ENCODE peak calls at places on chromosomes 11 and 22, in eight cellular contexts. V is HCT116, L is adrenal gland, R is PC-9, P is cardiac muscle cell, B is right cardiac atrium, Z is endodermal cell, H is lung. C is an unnamed sample. For H3K27me3, the result is how much of the 10 kb centered on the place peaks cover.

GRCh38 chr11:37306563-37306962 is 708.5 kb upstream of the RAG2 start:
- DNase-seq in V (no peak), L (no peak), H (no peak), P (no peak), R (no peak), Z (no peak), B (no peak), C (no peak)

GRCh38 chr11:16346975-16347374 is 9.4 kb downstream of the SOX6 start:
- DNase-seq in B (no peak), H (no peak), L (no peak), R (no peak), P (no peak), Z (no peak), V (no peak), C (no peak)

GRCh38 chr22:38427465-38427864 is 27.5 kb downstream of the KCNJ4 start:
- DNase-seq in Z (no peak), P (no peak), R (no peak), L (no peak), V (no peak), H (no peak), B (no peak), C (no peak)

GRCh38 chr11:65298131-65298535 is 16.5 kb upstream of the CDC42EP2 start:
- DNase-seq in R (no peak), P (peak), L (peak), Z (no peak), H (peak), B (peak), V (no peak), C (peak)

GRCh38 chr22:27100789-27101188 is 443.4 kb downstream of the MIAT start:
- DNase-seq in H (no peak), B (peak), L (no peak), V (no peak), R (peak), P (peak), Z (peak), C (no peak)

GRCh38 chr11:119584193-119585037 is 144.6 kb downstream of the NECTIN1 start:
- DNase-seq in L (peak), B (peak), R (peak), H (no peak), P (peak), V (no peak), Z (peak), C (peak)

GRCh38 chr11:20327377-20327776 is 36.1 kb upstream of the HTATIP2 start:
- DNase-seq in B (no peak), H (no peak), R (no peak), L (no peak), Z (no peak), V (no peak), P (no peak), C (no peak)

GRCh38 chr11:110711776-110712642 is at the start of gene ARHGAP20:
- DNase-seq in H (peak), V (no peak), P (peak), Z (peak), R (no peak), L (peak), B (peak), C (peak)

GRCh38 chr11:56916609-56917008 is 72.1 kb upstream of the OR5AK2 start:
- DNase-seq in R (no peak), Z (no peak), V (no peak), B (no peak), H (no peak), L (no peak), P (no peak), C (no peak)

GRCh38 chr11:67264886-67265632 is 1.2 kb upstream of the GRK2 start:
- DNase-seq in R (no peak), P (no peak), Z (no peak), H (no peak), B (peak), L (no peak), V (no peak), C (no peak)

GRCh38 chr11:120554771-120555432 is 43.4 kb downstream of the GRIK4 start:
- DNase-seq in H (no peak), V (no peak), B (no peak), R (no peak), L (no peak), Z (peak), P (peak), C (no peak)

GRCh38 chr11:34150494-34151151 is 45.2 kb downstream of the NAT10 start:
- DNase-seq in V (no peak), H (no peak), P (no peak), B (no peak), R (no peak), L (no peak), Z (no peak), C (no peak)

GRCh38 chr11:126716456-126717083 is 284.0 kb downstream of the KIRREL3 start:
- DNase-seq in V (peak), L (peak), H (peak), R (no peak), Z (peak), P (peak), B (no peak), C (peak)

GRCh38 chr11:10398525-10398924 is 56.5 kb upstream of the AMPD3 start:
- DNase-seq in B (peak), Z (peak), L (no peak), R (peak), H (no peak), V (no peak), P (no peak), C (no peak)

GRCh38 chr11:86983071-86983488 is 27.9 kb upstream of the FZD4 start:
- DNase-seq in B (peak), H (peak), Z (no peak), V (no peak), R (peak), L (peak), P (no peak), C (peak)

GRCh38 chr11:95688501-95689222 is 100.9 kb downstream of the FAM76B start:
- DNase-seq in B (no peak), V (no peak), H (no peak), Z (no peak), P (no peak), L (no peak), R (no peak), C (no peak)

GRCh38 chr11:119935341-119935925 is 202.5 kb downstream of the TRIM29 start:
- DNase-seq in B (no peak), H (no peak), R (no peak), L (no peak), P (no peak), V (no peak), Z (no peak), C (no peak)

DNA sequence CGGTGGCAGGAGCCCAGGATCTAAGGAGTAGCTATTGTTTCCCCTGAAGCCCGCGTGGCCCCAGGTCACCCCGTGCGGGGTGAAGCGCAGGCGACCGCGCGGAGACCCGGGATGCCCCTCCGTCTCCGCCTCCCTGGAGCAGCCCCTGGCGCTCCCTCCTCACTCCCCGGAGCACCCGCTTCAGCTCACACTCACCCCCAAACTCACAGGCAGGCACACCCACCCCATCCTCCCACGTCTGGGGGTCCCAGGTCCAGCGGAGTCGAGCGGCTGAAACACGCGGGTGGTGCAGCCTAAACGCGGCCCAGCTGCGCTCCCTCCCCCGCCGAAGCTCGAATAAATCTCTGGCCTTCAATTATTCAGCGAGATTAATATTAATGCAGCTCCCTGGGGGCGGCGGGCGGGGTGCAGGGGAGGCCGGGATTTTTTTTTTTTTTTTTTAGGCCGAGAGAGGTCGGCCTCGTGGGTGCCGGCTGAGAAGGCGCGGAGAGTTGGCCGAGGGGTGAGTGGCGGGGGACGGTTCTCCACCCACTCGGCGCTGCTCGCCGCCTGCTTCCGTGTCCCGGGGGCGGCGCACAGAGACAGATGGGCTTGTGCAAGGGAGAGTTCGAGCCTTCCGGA is 465 bp upstream of the SLC1A2 start:
- DNase-seq in R (no peak), H (no peak), Z (peak), L (no peak), V (no peak), P (peak), B (peak), C (no peak)
- H3K27me3 ChIP-seq in R (half or more), H (under half), Z (half or more), L (under half), V (half or more), P (half or more), B (under half), C (under half)

DNA sequence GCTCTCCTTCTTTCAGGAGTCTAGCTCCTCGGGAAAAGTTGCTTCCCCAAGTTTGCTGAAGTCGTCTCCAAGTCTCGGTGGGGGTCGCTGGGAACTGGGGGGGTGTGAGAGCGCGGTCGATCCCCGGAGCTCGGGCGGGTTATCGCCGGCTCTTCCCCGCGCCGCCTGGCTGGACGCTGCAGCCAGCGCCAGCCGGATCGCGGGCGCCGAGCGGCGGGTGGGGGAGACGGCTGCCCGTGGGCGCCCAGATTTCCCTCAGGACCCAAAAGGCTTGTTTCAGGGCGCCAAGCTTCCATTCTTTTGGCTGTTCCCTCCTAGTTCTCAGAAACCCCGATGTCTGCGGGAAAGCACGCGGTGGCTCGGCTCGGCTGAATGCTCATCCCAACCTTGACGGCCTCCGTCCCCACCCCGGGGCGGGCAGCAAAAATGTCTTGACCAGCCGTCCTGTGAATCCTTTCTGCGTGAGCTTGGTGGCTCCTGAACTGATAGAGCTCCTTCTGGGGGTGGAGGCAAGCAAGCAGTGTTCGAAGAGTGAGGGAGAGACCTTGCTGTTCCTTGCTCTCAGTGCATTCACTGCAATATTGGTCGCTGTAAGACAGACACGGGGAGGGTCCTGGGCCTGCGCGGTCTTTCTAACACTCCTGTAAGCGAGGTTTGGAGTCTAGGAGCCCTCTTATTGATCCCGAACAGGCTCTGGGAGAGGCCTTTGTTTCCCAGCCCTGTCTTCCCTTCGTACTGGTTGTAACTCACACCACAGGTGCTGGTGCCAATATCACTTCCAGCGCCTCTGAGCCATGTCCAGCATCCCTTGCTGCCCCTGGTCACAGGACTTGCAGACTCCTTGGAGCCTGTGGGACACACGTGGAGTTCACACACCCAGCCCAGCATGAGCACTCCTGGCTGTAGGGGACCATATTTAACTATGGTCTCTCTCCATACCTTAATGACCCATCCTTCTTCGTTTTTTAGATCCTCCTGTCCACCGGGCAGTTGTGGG is 1.8 kb downstream of the ZBTB16 start:
- DNase-seq in H (peak), Z (peak), B (peak), P (peak), R (no peak), V (no peak), L (peak), C (peak)
- H3K27me3 ChIP-seq in H (under half), Z (half or more), B (under half), P (half or more), R (half or more), V (under half), L (under half), C (under half)

DNA sequence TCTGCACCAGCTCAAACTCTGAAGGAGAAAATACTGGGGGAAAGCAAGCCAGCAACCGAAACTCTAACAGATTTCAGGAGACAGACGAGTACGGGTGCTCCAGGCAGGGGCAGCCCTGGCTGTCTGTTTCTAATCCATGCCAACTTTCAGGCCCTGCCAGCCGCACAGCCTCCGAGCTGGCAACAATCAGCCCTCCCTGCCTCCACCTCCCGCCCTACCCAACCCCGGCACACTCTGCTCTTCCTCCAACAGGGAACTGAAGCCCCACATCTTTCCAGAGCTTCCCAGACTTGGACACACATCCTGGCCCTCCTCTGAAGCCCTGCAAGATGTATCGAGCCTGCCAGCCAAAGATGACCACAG is 296.2 kb downstream of the BRD1 start:
- DNase-seq in Z (no peak), R (no peak), V (no peak), H (no peak), L (no peak), P (no peak), B (no peak), C (no peak)
- H3K27me3 ChIP-seq in Z (under half), R (half or more), V (under half), H (under half), L (under half), P (under half), B (under half), C (under half)

GRCh38 chr11:124643042-124643604 is 20.5 kb downstream of the TBRG1 start:
- DNase-seq in P (no peak), L (no peak), Z (no peak), V (no peak), R (no peak), B (no peak), H (no peak), C (no peak)
- H3K27me3 ChIP-seq in P (under half), L (under half), Z (under half), V (under half), R (under half), B (under half), H (under half), C (under half)

GRCh38 chr11:298406-299065 is 790 bp downstream of the IFITM5 start:
- DNase-seq in P (no peak), V (no peak), B (peak), H (no peak), L (no peak), Z (peak), R (no peak), C (no peak)
- H3K27me3 ChIP-seq in P (under half), V (under half), B (under half), H (under half), L (under half), Z (under half), R (under half), C (under half)

DNA sequence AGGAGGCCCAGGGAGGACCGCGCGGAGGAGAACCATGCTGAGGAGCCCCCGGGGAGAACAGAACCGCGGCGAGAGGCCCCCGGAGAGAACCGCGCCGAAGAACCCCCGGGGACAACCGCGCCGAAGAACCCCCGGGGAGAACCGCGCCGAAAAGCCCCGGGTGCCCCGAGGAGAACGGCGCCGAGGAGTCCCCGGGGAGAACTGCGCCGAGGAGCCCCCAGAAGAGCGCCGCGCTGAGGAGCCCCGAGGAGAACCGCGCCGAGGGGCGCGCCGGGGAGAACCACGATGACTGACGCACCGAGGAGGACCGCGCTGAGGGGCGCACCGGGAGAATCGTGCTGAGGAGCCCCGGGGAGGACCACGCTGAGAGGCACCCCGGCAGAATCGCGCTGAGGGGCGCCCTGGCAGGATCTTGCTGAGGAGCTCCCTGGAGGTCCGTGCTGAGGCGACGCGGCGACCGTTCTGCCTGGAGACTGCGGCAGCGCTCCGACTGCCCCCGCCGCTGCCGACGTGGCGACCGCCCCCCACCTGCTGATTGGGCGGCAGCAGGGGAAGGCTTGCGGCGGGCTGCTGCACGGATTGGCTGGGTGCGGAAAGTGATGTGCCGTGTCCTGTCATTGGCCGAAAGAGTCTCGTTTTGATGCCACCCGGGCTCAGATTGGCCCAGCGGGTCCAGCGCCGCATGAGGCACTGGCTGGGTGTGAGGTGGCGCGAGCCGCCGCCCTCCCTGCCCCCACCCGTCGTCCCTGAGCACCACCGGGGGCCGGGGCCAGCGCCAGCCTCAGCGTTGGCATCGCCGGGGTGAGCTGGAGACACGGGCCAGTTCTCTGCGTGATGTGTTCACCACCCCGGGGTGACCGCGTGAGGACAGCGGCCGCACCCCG is at the start of gene KCNQ1OT1:
- DNase-seq in V (peak), R (peak), B (peak), L (peak), P (peak), H (peak), Z (peak), C (peak)
- H3K27me3 ChIP-seq in V (under half), R (under half), B (under half), L (under half), P (under half), H (under half), Z (under half), C (under half)

GRCh38 chr22:28247114-28247513 is 328.1 kb upstream of the PITPNB start:
- DNase-seq in L (no peak), B (no peak), H (no peak), V (no peak), P (no peak), R (no peak), Z (no peak), C (no peak)

GRCh38 chr22:28244760-28245159 is 325.7 kb upstream of the PITPNB start:
- DNase-seq in P (no peak), B (no peak), R (no peak), V (no peak), L (no peak), Z (no peak), H (no peak), C (no peak)

GRCh38 chr22:28247667-28248363 is 328.8 kb upstream of the PITPNB start:
- DNase-seq in Z (peak), P (no peak), R (no peak), B (no peak), L (no peak), H (no peak), V (no peak), C (no peak)

GRCh38 chr22:28246392-28246791 is 327.3 kb upstream of the PITPNB start:
- DNase-seq in R (no peak), H (no peak), P (peak), B (no peak), V (no peak), L (no peak), Z (no peak), C (no peak)

GRCh38 chr22:28245579-28246224 is 326.6 kb upstream of the PITPNB start:
- DNase-seq in L (no peak), H (no peak), V (no peak), R (no peak), Z (no peak), B (no peak), P (no peak), C (no peak)
- H3K27me3 ChIP-seq in L (under half), H (under half), V (half or more), R (under half), Z (half or more), B (under half), P (under half), C (under half)

GRCh38 chr11:1448882-1449281 is 37.7 kb downstream of the MOB2 start:
- DNase-seq in P (no peak), H (no peak), V (no peak), L (no peak), B (no peak), Z (no peak), R (no peak), C (no peak)
- H3K27me3 ChIP-seq in P (under half), H (under half), V (under half), L (under half), B (under half), Z (under half), R (under half), C (half or more)

DNA sequence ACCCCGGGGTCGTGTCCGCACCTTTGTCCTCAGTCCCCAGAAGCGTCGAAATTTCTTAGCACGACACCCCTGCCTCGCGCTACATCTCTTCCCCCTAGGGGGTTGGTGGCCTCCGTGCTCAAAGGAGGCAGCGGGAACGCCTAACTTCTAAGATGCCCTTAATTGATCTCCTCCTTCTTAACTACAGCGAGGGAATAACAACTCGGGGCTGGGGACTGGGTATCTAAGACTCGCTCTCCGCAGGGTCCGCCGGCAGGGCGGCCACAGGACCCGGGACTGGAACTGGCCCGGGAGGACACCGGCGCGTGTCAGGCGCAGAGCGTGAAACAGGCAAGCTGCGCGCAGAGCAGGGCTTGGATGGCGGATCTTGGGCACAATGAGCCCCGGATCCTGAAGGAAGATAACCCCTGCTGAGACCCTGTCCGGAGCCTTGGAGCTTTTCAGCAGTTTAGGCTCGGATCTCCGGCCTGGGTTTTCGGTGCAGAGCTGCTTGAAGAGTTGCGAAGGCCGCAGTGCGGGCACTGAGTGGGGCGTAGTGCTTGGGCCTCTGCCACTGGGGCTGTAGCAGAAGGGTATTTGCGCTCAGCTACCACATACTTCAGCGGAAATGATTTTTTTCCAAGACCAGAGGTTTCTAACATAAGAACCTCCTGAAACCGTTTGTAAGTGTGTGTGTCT is 2.0 kb upstream of the CALCA start:
- DNase-seq in L (no peak), H (no peak), V (no peak), P (no peak), R (no peak), B (peak), Z (peak), C (no peak)
- H3K27me3 ChIP-seq in L (half or more), H (under half), V (under half), P (half or more), R (under half), B (under half), Z (half or more), C (half or more)

C was measured in stomach.